ENCODE peak calls at places on chromosome 1, in five cellular contexts. M is activated CD4-positive, alpha-beta memory T cell treated with anti-CD3 and anti-CD28 coated beads, Interleukin-2, amount 10 ng/mL, durations not matched to agents 7 days and 5 days; U is upper lobe of left lung; F is hippocampal formation; Q is amniotic epithelial cell. H is an unnamed sample.

GRCh38 chr1:56034847-56035483 is 544.4 kb downstream of the PLPP3 start:
- DNase-seq in M (no peak), U (no peak), F (no peak), Q (no peak), H (no peak)

GRCh38 chr1:227245613-227246320 is 72.5 kb downstream of the CDC42BPA start:
- DNase-seq in M (no peak), U (peak), F (no peak), Q (peak), H (no peak)

GRCh38 chr1:99051611-99052283 is 47.1 kb upstream of the PLPPR5 start:
- DNase-seq in M (no peak), U (peak), F (no peak), Q (no peak), H (no peak)

GRCh38 chr1:204288061-204288588 is 71.6 kb downstream of the PLEKHA6 start:
- DNase-seq in M (no peak), U (peak), F (no peak), Q (peak), H (peak)

GRCh38 chr1:59414406-59415133 is 117.7 kb downstream of the FGGY start:
- DNase-seq in M (no peak), U (no peak), F (no peak), Q (peak), H (peak)

GRCh38 chr1:41073971-41074370 is 52.4 kb upstream of the SLFNL1 start:
- DNase-seq in M (no peak), U (no peak), F (no peak), Q (peak), H (peak)

GRCh38 chr1:94578856-94579255 is 37.3 kb upstream of the F3 start:
- DNase-seq in M (no peak), U (no peak), F (no peak), Q (peak), H (peak)

GRCh38 chr1:5748286-5749225 is 243.7 kb downstream of the NPHP4 start:
- DNase-seq in M (no peak), U (peak), F (no peak), Q (no peak), H (no peak)

GRCh38 chr1:18107671-18108312 is at the start of gene IGSF21:
- DNase-seq in M (no peak), U (peak), F (no peak), Q (no peak), H (no peak)

GRCh38 chr1:149845416-149845815 is 54.0 kb upstream of the BOLA1 start:
- DNase-seq in M (no peak), U (no peak), F (no peak), Q (no peak), H (peak)

H was measured in fibroblast of villous mesenchyme.